ENCODE peak calls at places on chromosomes 7 and 10, in ten cellular contexts. N is endothelial cell, Q is AG08396, M is psoas muscle, S is D341Med, F is activated T-cell treated with anti-CD3 and anti-CD28 coated beads for 1 hour, U is H4, C is midbrain, R is islet precursor cell, B is EL. E is an unnamed sample.

GRCh38 chr7:102917436-102918353 is 4.9 kb downstream of the LRRC17 start:
- DNase-seq in M (no peak), Q (no peak), B (no peak), F (no peak), N (no peak), U (no peak), C (no peak), R (no peak), S (no peak), E (no peak)

GRCh38 chr7:1460757-1461639 is 1.7 kb upstream of the MICALL2 start:
- DNase-seq in M (peak; percentile 70), B (peak; percentile 23), C (no peak), U (peak; percentile 89), R (no peak), F (no peak), N (no peak), S (no peak), Q (peak; percentile 89), E (peak; percentile 33)

GRCh38 chr10:95330966-95331453 is 40.2 kb upstream of the PDLIM1 start:
- DNase-seq in M (no peak), Q (no peak), C (no peak), B (no peak), F (no peak), R (no peak), N (no peak), U (no peak), S (no peak), E (no peak)

GRCh38 chr10:127014671-127015070 is 109.4 kb downstream of the DOCK1 start:
- DNase-seq in B (no peak), Q (no peak), U (no peak), F (no peak), C (no peak), S (no peak), M (no peak), R (no peak), N (no peak), E (no peak)

GRCh38 chr10:23013581-23014335 is 81.6 kb upstream of the MSRB2 start:
- DNase-seq in R (no peak), F (no peak), S (no peak), Q (no peak), U (no peak), B (no peak), N (no peak), C (no peak), M (no peak), E (no peak)

GRCh38 chr10:35025916-35026315 is 64.2 kb downstream of the CUL2 start:
- DNase-seq in R (no peak), B (peak; percentile 43), Q (peak; percentile 52), N (no peak), M (no peak), U (no peak), F (no peak), S (no peak), C (no peak), E (no peak)

GRCh38 chr7:102286237-102287081 is at the start of gene SH2B2:
- DNase-seq in Q (peak; percentile 92), N (peak; percentile 67), R (peak; percentile 84), B (peak; percentile 69), F (peak; percentile 22), C (peak; percentile 69), S (peak; percentile 96), U (peak; percentile 77), M (peak; percentile 82), E (peak; percentile 61)

GRCh38 chr7:100545636-100546128 is 6.7 kb downstream of the AGFG2 start:
- DNase-seq in F (no peak), N (no peak), U (peak; percentile 93), B (peak; percentile 88), M (no peak), C (peak; percentile 31), Q (peak; percentile 81), S (no peak), R (peak; percentile 96), E (no peak)

GRCh38 chr7:46775776-46776175 is 806.1 kb downstream of the TNS3 start:
- DNase-seq in B (no peak), N (no peak), F (no peak), M (no peak), Q (no peak), U (no peak), R (no peak), S (no peak), C (no peak), E (no peak)

GRCh38 chr10:70672993-70673928 is 955 bp downstream of the ADAMTS14 start:
- DNase-seq in U (no peak), F (no peak), R (peak; percentile 80), N (no peak), C (no peak), S (no peak), B (peak; percentile 93), M (peak; percentile 61), Q (peak; percentile 93), E (no peak)

GRCh38 chr7:141073641-141074161 is at the start of gene TMEM178B:
- DNase-seq in C (no peak), N (peak; percentile 26), S (peak; percentile 58), B (peak; percentile 15), Q (no peak), U (no peak), F (no peak), M (peak; percentile 19), R (peak; percentile 57), E (no peak)

GRCh38 chr7:767941-768729 is 41.1 kb upstream of the PRKAR1B start:
- DNase-seq in Q (peak; percentile 73), M (peak; percentile 60), S (no peak), N (no peak), C (no peak), B (no peak), F (no peak), R (no peak), U (no peak), E (no peak)